ENCODE peak calls at places on chromosomes 5 and 9, in six cellular contexts. One of them, this sample, is unnamed.

GRCh38 chr5:179905144-179905526 is 2.6 kb downstream of the TBC1D9B start:
- DNase-seq in cardiac fibroblast: no peak
- DNase-seq in NCI-H69: no peak
- DNase-seq in RWPE1: no peak
- DNase-seq in NCI-H460: no peak
- DNase-seq in stimulated activated naive CD8-positive, alpha-beta T cell treated with anti-CD3 and anti-CD28 coated beads, Interleukin-15, Interleukin-2, amounts not matched to agents 100 U/mL and 50 U/mL, for 24 hours: no peak
- DNase-seq in this sample: no peak

GRCh38 chr9:122986010-122986409 is 45.2 kb downstream of the RABGAP1 start:
- DNase-seq in cardiac fibroblast: no peak
- DNase-seq in NCI-H69: no peak
- DNase-seq in stimulated activated naive CD8-positive, alpha-beta T cell treated with anti-CD3 and anti-CD28 coated beads, Interleukin-15, Interleukin-2, amounts not matched to agents 100 U/mL and 50 U/mL, for 24 hours: no peak
- DNase-seq in RWPE1: no peak
- DNase-seq in NCI-H460: no peak
- DNase-seq in this sample: no peak

GRCh38 chr5:52693279-52693678 is 94.4 kb upstream of the ITGA1 start:
- DNase-seq in NCI-H460: peak; percentile 13
- DNase-seq in NCI-H69: peak; percentile 29
- DNase-seq in RWPE1: peak; percentile 49
- DNase-seq in stimulated activated naive CD8-positive, alpha-beta T cell treated with anti-CD3 and anti-CD28 coated beads, Interleukin-15, Interleukin-2, amounts not matched to agents 100 U/mL and 50 U/mL, for 24 hours: peak; percentile 18
- DNase-seq in cardiac fibroblast: peak; percentile 65
- DNase-seq in this sample: peak; percentile 4

GRCh38 chr9:98558575-98558974 is 150.2 kb downstream of the GABBR2 start:
- DNase-seq in NCI-H69: no peak
- DNase-seq in cardiac fibroblast: peak; percentile 49
- DNase-seq in RWPE1: no peak
- DNase-seq in stimulated activated naive CD8-positive, alpha-beta T cell treated with anti-CD3 and anti-CD28 coated beads, Interleukin-15, Interleukin-2, amounts not matched to agents 100 U/mL and 50 U/mL, for 24 hours: no peak
- DNase-seq in NCI-H460: no peak
- DNase-seq in this sample: no peak

GRCh38 chr5:125052601-125053000 is 306.2 kb upstream of the ZNF608 start:
- DNase-seq in cardiac fibroblast: no peak
- DNase-seq in NCI-H69: no peak
- DNase-seq in RWPE1: no peak
- DNase-seq in NCI-H460: no peak
- DNase-seq in stimulated activated naive CD8-positive, alpha-beta T cell treated with anti-CD3 and anti-CD28 coated beads, Interleukin-15, Interleukin-2, amounts not matched to agents 100 U/mL and 50 U/mL, for 24 hours: no peak
- DNase-seq in this sample: no peak

GRCh38 chr9:76730795-76731194 is 33.4 kb upstream of the PCA3 start:
- DNase-seq in cardiac fibroblast: peak; percentile 32
- DNase-seq in RWPE1: no peak
- DNase-seq in stimulated activated naive CD8-positive, alpha-beta T cell treated with anti-CD3 and anti-CD28 coated beads, Interleukin-15, Interleukin-2, amounts not matched to agents 100 U/mL and 50 U/mL, for 24 hours: no peak
- DNase-seq in NCI-H460: no peak
- DNase-seq in NCI-H69: no peak
- DNase-seq in this sample: no peak

GRCh38 chr5:148029131-148029530 is 34.6 kb upstream of the SPINK5 start:
- DNase-seq in RWPE1: no peak
- DNase-seq in cardiac fibroblast: no peak
- DNase-seq in NCI-H460: no peak
- DNase-seq in stimulated activated naive CD8-positive, alpha-beta T cell treated with anti-CD3 and anti-CD28 coated beads, Interleukin-15, Interleukin-2, amounts not matched to agents 100 U/mL and 50 U/mL, for 24 hours: no peak
- DNase-seq in NCI-H69: no peak
- DNase-seq in this sample: no peak

GRCh38 chr5:177133119-177133844 is at the start of gene NSD1:
- DNase-seq in NCI-H69: peak; percentile 96
- DNase-seq in stimulated activated naive CD8-positive, alpha-beta T cell treated with anti-CD3 and anti-CD28 coated beads, Interleukin-15, Interleukin-2, amounts not matched to agents 100 U/mL and 50 U/mL, for 24 hours: peak; percentile 92
- DNase-seq in cardiac fibroblast: peak; percentile 65
- DNase-seq in NCI-H460: peak; percentile 85
- DNase-seq in RWPE1: peak; percentile 88
- DNase-seq in this sample: peak; percentile 92

GRCh38 chr9:35074791-35075190 is 2.4 kb upstream of the VCP start:
- DNase-seq in NCI-H69: no peak
- DNase-seq in RWPE1: no peak
- DNase-seq in NCI-H460: no peak
- DNase-seq in cardiac fibroblast: no peak
- DNase-seq in stimulated activated naive CD8-positive, alpha-beta T cell treated with anti-CD3 and anti-CD28 coated beads, Interleukin-15, Interleukin-2, amounts not matched to agents 100 U/mL and 50 U/mL, for 24 hours: no peak
- DNase-seq in this sample: no peak

This sample was measured in thyroid gland.